ENCODE peak calls at places on chromosomes 4 and X, in four cellular contexts. L, H, I and Z are unnamed samples.

GRCh38 chr4:21949073-21949457 is 493 bp upstream of the KCNIP4 start:
- DNase-seq in L (no peak), I (peak; percentile 27), H (no peak), Z (no peak)

GRCh38 chr4:168893205-168893604 is 116.8 kb downstream of the CBR4 start:
- DNase-seq in H (no peak), L (no peak), I (no peak), Z (no peak)

GRCh38 chrX:46251755-46252154 is 293.5 kb downstream of the ZNF674 start:
- DNase-seq in L (no peak), H (peak; percentile 58), I (no peak), Z (peak; percentile 74)

GRCh38 chrX:132614297-132614696 is 125.5 kb upstream of the MBNL3 start:
- DNase-seq in H (peak; percentile 38), L (no peak), I (no peak), Z (peak; percentile 38)

GRCh38 chrX:65273152-65273551 is 261.4 kb downstream of the LAS1L start:
- DNase-seq in H (no peak), L (no peak), I (no peak), Z (no peak)

GRCh38 chr4:114082348-114082747 is 102.9 kb upstream of the ARSJ start:
- DNase-seq in I (no peak), L (no peak), H (no peak), Z (no peak)

GRCh38 chr4:57191523-57192034 is 81.4 kb upstream of the IGFBP7 start:
- DNase-seq in I (no peak), H (peak; percentile 64), L (no peak), Z (no peak)

GRCh38 chr4:159141193-159141592 is 38.3 kb downstream of the RAPGEF2 start:
- DNase-seq in I (no peak), L (no peak), H (no peak), Z (peak; percentile 71)

GRCh38 chrX:70444326-70445196 is at the start of gene DLG3:
- DNase-seq in I (peak; percentile 24), H (peak; percentile 30), L (no peak), Z (no peak)

GRCh38 chr4:87050596-87050995 is 115.8 kb downstream of the AFF1 start:
- DNase-seq in I (no peak), H (no peak), L (no peak), Z (no peak)

GRCh38 chr4:821181-821591 is 4.7 kb downstream of the CPLX1 start:
- DNase-seq in I (no peak), H (no peak), L (no peak), Z (no peak)

GRCh38 chr4:27714073-27714472 is 853.4 kb downstream of the STIM2 start:
- DNase-seq in I (no peak), H (peak; percentile 88), L (no peak), Z (no peak)

GRCh38 chr4:783133-783541 is 42.8 kb downstream of the CPLX1 start:
- DNase-seq in L (no peak), I (no peak), H (no peak), Z (no peak)

GRCh38 chr4:171334549-171334948 is 478.7 kb upstream of the GALNTL6 start:
- DNase-seq in I (no peak), L (no peak), H (no peak), Z (no peak)

GRCh38 chr4:108783666-108784463 is 21.0 kb upstream of the ETNPPL start:
- DNase-seq in I (peak; percentile 39), H (peak; percentile 25), L (no peak), Z (peak; percentile 12)

GRCh38 chr4:3872834-3873313 is 106.7 kb downstream of the ADRA2C start:
- DNase-seq in I (no peak), H (no peak), L (no peak), Z (no peak)

GRCh38 chr4:55793479-55793878 is 26.1 kb upstream of the EXOC1L start:
- DNase-seq in H (no peak), I (no peak), L (no peak), Z (no peak)

GRCh38 chr4:174209296-174209695 is 74.2 kb downstream of the FBXO8 start:
- DNase-seq in H (no peak), I (no peak), L (no peak), Z (no peak)

GRCh38 chr4:6444587-6444986 is 27.8 kb downstream of the PPP2R2C start:
- DNase-seq in I (no peak), H (no peak), L (no peak), Z (no peak)

GRCh38 chr4:74428278-74428677 is 16.7 kb upstream of the AREG start:
- DNase-seq in H (peak; percentile 85), L (no peak), I (no peak), Z (no peak)

GRCh38 chr4:127643791-127644190 is 11.0 kb downstream of the INTU start:
- DNase-seq in I (no peak), L (no peak), H (no peak), Z (no peak)

GRCh38 chrX:68292471-68292870 is 140.8 kb downstream of the OPHN1 start:
- DNase-seq in H (peak; percentile 22), L (no peak), I (no peak), Z (no peak)

GRCh38 chrX:36957425-36958328 is 50.5 kb upstream of the FAM47C start:
- DNase-seq in H (no peak), I (peak; percentile 39), L (no peak), Z (no peak)

GRCh38 chr4:1193206-1194027 is 21.0 kb upstream of the SPON2 start:
- DNase-seq in I (no peak), L (no peak), H (no peak), Z (no peak)

GRCh38 chrX:38985945-38986344 is 184.7 kb downstream of the MID1IP1 start:
- DNase-seq in I (no peak), L (no peak), H (no peak), Z (no peak)

GRCh38 chr4:183636488-183636887 is 22.5 kb downstream of the RWDD4 start:
- DNase-seq in H (peak; percentile 32), I (no peak), L (no peak), Z (no peak)

GRCh38 chr4:37383579-37384229 is 139.2 kb downstream of the NWD2 start:
- DNase-seq in H (peak; percentile 73), I (peak; percentile 35), L (no peak), Z (peak; percentile 30)

GRCh38 chr4:83107636-83108035 is 6.9 kb downstream of the PLAC8 start:
- DNase-seq in I (no peak), H (no peak), L (no peak), Z (no peak)

GRCh38 chrX:11188664-11189063 is 77.5 kb downstream of the HCCS start:
- DNase-seq in I (no peak), H (peak; percentile 85), L (no peak), Z (no peak)

GRCh38 chr4:24632011-24632410 is 47.7 kb upstream of the DHX15 start:
- DNase-seq in L (no peak), H (peak; percentile 59), I (no peak), Z (no peak)

GRCh38 chr4:14767142-14767541 is 235.1 kb upstream of the CPEB2 start:
- DNase-seq in H (no peak), L (no peak), I (no peak), Z (no peak)

GRCh38 chrX:40130207-40130606 is 32.4 kb upstream of the BCOR start:
- DNase-seq in H (peak; percentile 53), I (peak; percentile 75), L (no peak), Z (no peak)

GRCh38 chr4:16914208-16914607 is 15.8 kb upstream of the LDB2 start:
- DNase-seq in H (no peak), I (no peak), L (no peak), Z (no peak)

GRCh38 chrX:146602246-146602645 is 207.3 kb upstream of the CXorf51B start:
- DNase-seq in H (no peak), L (no peak), I (no peak), Z (no peak)

GRCh38 chr4:35342833-35343232 is 901.5 kb downstream of the ARAP2 start:
- DNase-seq in L (no peak), I (no peak), H (no peak), Z (no peak)